ENCODE peak calls at places on chromosomes 13 and 19, in seven cellular contexts. X is Panc1, V is spleen, A is upper lobe of left lung, G is transverse colon, N is prostate gland, K is GM23338. B is an unnamed sample.

GRCh38 chr19:4678881-4679379 is 8.8 kb upstream of the MYDGF start:
- DNase-seq in V (no peak), K (peak), X (no peak), G (no peak), A (no peak), N (no peak), B (no peak)

GRCh38 chr19:13920940-13921744 is 15.1 kb downstream of the CC2D1A start:
- DNase-seq in V (no peak), G (no peak), A (peak), N (no peak), K (peak), X (no peak), B (no peak)

GRCh38 chr13:34076943-34077703 is 259.2 kb downstream of the RFC3 start:
- DNase-seq in X (no peak), K (peak), A (no peak), V (no peak), G (no peak), N (no peak), B (no peak)

GRCh38 chr13:86584301-86584700 is 785.1 kb upstream of the SLITRK6 start:
- DNase-seq in A (no peak), N (no peak), V (no peak), K (no peak), G (no peak), X (no peak), B (no peak)

GRCh38 chr13:111304041-111304544 is 16.3 kb upstream of the TEX29 start:
- DNase-seq in N (no peak), G (peak), X (no peak), V (no peak), A (no peak), K (no peak), B (no peak)

GRCh38 chr13:30997697-30998547 is 65.5 kb downstream of the TEX26 start:
- DNase-seq in G (no peak), N (no peak), X (no peak), V (no peak), A (no peak), K (no peak), B (no peak)

GRCh38 chr13:33918199-33918932 is 100.4 kb downstream of the RFC3 start:
- DNase-seq in A (peak), G (no peak), K (no peak), V (no peak), X (peak), N (no peak), B (no peak)

GRCh38 chr19:40224342-40225148 is 1.9 kb downstream of the CCNP start:
- DNase-seq in K (no peak), A (no peak), X (no peak), N (no peak), V (no peak), G (no peak), B (no peak)

GRCh38 chr13:110944121-110944967 is 29.5 kb upstream of the ANKRD10 start:
- DNase-seq in G (peak), V (no peak), A (peak), N (peak), K (peak), X (peak), B (peak)

GRCh38 chr19:17755977-17756670 is 4.8 kb downstream of the FCHO1 start:
- DNase-seq in X (no peak), A (no peak), N (no peak), G (peak), V (peak), K (peak), B (peak)

DNA sequence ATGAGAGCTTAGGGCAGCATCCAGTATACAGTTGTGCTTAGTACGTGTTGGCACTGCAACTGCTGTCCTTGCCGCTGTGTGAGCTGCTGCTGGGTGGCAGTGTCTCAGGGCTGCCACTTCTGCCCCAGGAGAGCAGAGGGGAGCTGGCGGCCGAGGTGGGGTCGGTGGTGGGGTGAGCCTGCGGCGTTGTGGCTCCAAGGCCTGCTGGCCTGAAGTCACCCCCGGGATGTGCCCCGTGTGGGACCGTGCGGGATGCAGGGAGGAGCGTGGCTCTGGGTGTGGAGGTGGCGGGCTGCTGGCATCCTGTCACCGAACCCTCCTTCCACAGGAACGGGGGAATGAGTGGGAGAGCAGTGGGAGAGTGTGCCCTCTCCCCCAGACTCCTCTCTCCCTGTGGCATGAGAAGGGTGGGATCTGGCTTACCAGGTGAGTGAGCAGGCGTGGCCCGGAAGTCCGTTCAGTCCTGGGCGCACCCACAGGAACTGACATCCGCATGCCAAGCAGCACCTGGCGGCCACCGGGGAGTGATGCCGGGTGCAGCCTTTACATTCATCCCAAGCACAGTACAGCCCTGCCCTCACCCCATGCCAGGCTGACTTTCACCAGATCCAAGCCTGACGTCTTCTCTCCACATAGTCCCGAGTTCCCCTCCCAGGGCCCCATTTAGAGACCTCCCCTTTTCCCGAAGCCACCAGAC is 26.5 kb downstream of the MCF2L start:
- DNase-seq in V (no peak), K (no peak), G (peak), X (no peak), A (no peak), N (no peak), B (no peak)
- TF ChIP-seq POLR2AphosphoS5 in V (no peak), K (no peak), G (peak), X (no peak), A (no peak), N (no peak), B (no peak)

GRCh38 chr19:50380767-50381166 is 3.4 kb upstream of the POLD1 start:
- DNase-seq in A (peak), G (no peak), X (no peak), N (no peak), V (peak), K (no peak), B (no peak)
- TF ChIP-seq POLR2AphosphoS5 in A (no peak), G (no peak), X (no peak), N (no peak), V (no peak), K (no peak), B (no peak)

GRCh38 chr13:103539265-103539664 is 473.0 kb upstream of the SLC10A2 start:
- DNase-seq in G (no peak), K (peak), N (no peak), V (no peak), A (no peak), X (no peak), B (no peak)
- TF ChIP-seq POLR2AphosphoS5 in G (no peak), K (no peak), N (no peak), V (no peak), A (no peak), X (no peak), B (no peak)

DNA sequence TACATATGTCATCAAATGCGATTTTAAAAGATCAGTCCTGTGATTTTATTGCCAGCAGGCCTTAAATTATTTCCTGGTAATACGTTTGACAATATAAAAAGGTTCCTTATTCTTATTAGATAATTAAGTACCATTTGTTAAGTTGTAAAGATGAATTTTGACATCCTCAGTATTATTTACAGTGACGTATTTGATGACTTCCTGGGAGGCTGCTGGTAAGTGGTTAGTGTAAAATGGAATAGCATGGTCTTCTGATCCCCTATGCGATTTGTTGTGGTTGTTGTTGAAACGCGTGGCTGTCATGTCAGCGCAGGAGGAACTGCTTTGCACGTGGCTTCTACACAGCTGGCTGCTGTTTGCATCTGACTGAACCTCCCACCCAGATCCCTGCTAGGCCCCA is 99.7 kb downstream of the DCLK1 start:
- DNase-seq in V (no peak), G (no peak), X (no peak), A (no peak), K (no peak), N (no peak), B (no peak)
- TF ChIP-seq POLR2AphosphoS5 in V (no peak), G (no peak), X (no peak), A (no peak), K (no peak), N (no peak), B (no peak)

DNA sequence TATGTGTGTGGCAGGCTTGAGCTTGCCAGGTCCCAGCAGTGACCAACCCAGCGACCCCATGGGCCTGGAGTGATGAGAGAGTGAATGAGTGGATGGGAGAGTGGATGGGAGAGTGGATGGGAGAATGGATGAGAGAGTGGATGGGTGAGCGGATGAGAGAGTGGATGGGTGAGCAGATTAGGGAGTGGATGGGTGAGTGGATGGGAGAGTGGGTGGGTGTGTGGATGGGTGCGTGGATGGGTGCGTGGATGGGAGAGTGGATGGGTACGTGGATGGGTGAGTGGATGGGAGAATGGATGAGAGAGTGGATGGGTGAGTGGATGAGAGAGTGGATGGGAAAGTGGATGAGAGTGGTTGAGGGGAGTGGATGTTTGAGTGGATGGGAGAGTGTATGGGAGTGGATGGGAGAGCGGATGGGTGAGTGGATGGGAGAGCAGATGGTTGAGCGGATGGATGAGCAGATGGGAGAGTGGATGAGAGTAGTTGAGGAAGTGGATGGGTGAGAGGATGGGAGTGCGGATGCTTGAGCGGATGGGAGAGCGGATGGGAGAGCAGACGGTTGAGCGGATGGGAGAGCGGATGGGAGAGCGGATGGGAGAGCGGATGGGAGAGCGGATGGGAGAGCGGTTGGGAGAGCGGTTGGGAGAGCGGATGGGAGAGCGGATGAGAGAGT is 10.3 kb upstream of the TEKTIP1 start:
- DNase-seq in A (no peak), X (no peak), G (no peak), V (no peak), N (no peak), K (no peak), B (no peak)
- TF ChIP-seq POLR2AphosphoS5 in A (no peak), X (no peak), G (no peak), V (no peak), N (no peak), K (no peak), B (no peak)

DNA sequence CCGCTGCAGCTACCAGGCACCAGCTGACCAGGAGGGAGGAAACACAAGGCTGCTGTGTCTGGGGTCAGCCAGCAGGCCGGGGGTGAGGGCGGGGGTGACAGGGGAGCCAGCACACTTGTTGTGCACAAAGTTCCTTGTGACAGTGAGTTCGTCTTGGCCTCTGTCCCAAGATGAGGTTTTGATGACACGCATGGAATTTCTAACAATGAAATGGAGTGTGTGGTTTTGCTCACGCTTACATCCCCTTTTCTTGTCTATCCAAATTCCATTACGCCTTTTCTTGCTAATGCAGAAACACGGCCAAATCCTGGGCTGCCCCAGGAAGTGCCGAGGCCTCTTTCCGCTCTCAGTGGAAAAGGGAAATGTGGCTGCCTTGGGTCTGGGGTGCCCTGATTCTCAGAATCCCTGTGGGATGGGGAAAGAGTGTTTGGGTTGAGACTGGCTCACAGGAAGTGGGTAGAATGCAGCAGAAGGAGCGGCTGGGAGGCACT is 73.8 kb downstream of the GADD45B start:
- DNase-seq in X (no peak), G (peak), K (no peak), A (peak), N (no peak), V (peak), B (no peak)
- TF ChIP-seq POLR2AphosphoS5 in X (no peak), G (peak), K (no peak), A (peak), N (no peak), V (peak), B (no peak)

GRCh38 chr19:1991018-1991390 is 24.5 kb downstream of the BTBD2 start:
- DNase-seq in V (no peak), N (no peak), K (no peak), G (no peak), A (no peak), X (no peak), B (no peak)
- TF ChIP-seq POLR2AphosphoS5 in V (no peak), N (no peak), K (no peak), G (no peak), A (no peak), X (no peak), B (no peak)

B was measured in GM12891.